ENCODE peak calls at places on chromosomes 6 and 20, in five cellular contexts. B, U, S, I and P are unnamed samples.

GRCh38 chr20:6483727-6484126 is 283.8 kb upstream of the BMP2 start:
- DNase-seq in U (no peak), B (no peak), S (no peak), I (no peak), P (no peak)

GRCh38 chr6:34304164-34304563 is 55.4 kb upstream of the SMIM29 start:
- DNase-seq in U (no peak), S (no peak), I (no peak), B (no peak), P (no peak)

GRCh38 chr6:98116513-98116912 is 717.9 kb upstream of the POU3F2 start:
- DNase-seq in I (no peak), B (no peak), U (no peak), S (no peak), P (no peak)

GRCh38 chr20:1500496-1500895 is 9.3 kb upstream of the SIRPB2 start:
- DNase-seq in S (no peak), B (no peak), U (no peak), I (peak; percentile 14), P (no peak)

GRCh38 chr20:37980876-37981275 is 52.4 kb downstream of the TTI1 start:
- DNase-seq in U (no peak), S (no peak), B (no peak), I (no peak), P (no peak)

GRCh38 chr6:137883400-137883888 is 16.4 kb downstream of the TNFAIP3 start:
- DNase-seq in U (peak; percentile 47), S (no peak), I (peak; percentile 65), B (no peak), P (peak; percentile 30)

GRCh38 chr20:7856756-7857155 is 83.5 kb downstream of the HAO1 start:
- DNase-seq in S (no peak), U (no peak), B (peak; percentile 50), I (peak; percentile 63), P (no peak)

GRCh38 chr6:47161176-47161687 is 119.1 kb upstream of the ADGRF1 start:
- DNase-seq in S (no peak), I (peak; percentile 57), U (no peak), B (peak; percentile 60), P (no peak)

GRCh38 chr20:8855315-8855714 is 213.6 kb upstream of the PLCB4 start:
- DNase-seq in S (no peak), B (no peak), I (peak; percentile 59), U (peak; percentile 43), P (peak; percentile 18)

GRCh38 chr20:62400021-62400420 is 7.1 kb downstream of the CABLES2 start:
- DNase-seq in B (no peak), S (no peak), U (no peak), I (no peak), P (no peak)

GRCh38 chr6:104623052-104623690 is 236.5 kb downstream of the HACE1 start:
- DNase-seq in I (peak; percentile 25), B (peak; percentile 11), S (no peak), U (no peak), P (no peak)

DNA sequence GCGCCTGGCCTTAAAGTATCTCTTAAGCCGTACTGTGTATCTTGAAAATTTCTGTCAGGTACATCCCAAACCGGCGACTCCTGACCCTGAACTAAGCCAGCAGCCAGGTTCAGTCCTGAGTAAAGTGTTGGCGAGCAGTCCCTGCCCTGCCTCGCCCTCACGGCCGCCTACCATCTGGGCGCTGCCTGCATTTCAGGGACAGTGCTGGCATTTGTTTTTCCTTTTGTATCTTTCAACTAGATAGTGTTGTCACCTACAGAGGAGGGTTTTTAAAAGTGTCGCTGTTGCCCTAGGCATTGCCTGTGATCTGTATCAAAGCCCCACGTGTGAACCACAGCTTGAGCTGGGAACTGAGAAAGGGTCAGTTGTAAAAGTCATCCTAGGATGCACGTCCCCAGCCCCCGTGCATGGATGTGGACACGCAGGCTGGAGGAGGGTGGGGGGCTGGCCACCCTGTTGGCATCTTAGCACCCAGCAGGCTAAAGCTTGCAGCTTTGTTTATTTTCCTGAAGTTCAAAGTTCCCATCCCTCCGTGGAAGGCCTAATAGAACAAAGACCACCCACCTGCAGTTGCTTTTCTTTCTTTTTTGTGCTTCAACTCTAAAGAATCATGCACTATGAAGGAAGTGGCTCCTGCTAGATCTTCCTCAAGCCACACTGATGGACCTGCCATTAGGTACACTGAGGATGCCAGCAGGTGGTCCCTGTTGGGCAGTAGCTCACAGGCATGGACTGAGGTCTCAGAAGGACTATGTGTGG is 136.8 kb downstream of the ZDHHC14 start:
- DNase-seq in I (no peak), B (no peak), S (no peak), U (no peak), P (no peak)
- H3K4me1 ChIP-seq in I (no peaks in the 10 kb centered on the region), B (peaks cover 28% of the 10 kb centered on the region), S (no peaks in the 10 kb centered on the region), U (peaks cover 4% of the 10 kb centered on the region), P (peaks cover 17% of the 10 kb centered on the region)

GRCh38 chr6:148445116-148445515 is 102.5 kb downstream of the SASH1 start:
- DNase-seq in B (no peak), I (no peak), S (no peak), U (no peak), P (no peak)
- H3K4me1 ChIP-seq in B (peaks cover 21% of the 10 kb centered on the region), I (peaks cover 5% of the 10 kb centered on the region), S (peaks cover 12% of the 10 kb centered on the region), U (peaks cover 20% of the 10 kb centered on the region), P (peaks cover 30% of the 10 kb centered on the region)

GRCh38 chr20:46698788-46699187 is 9.5 kb upstream of the TP53RK start:
- DNase-seq in B (no peak), S (no peak), I (no peak), U (no peak), P (no peak)

GRCh38 chr20:46700481-46700880 is 9.0 kb upstream of the SLC2A10 start:
- DNase-seq in S (no peak), I (no peak), B (no peak), U (no peak), P (no peak)

GRCh38 chr20:46701057-46701456 is 8.4 kb upstream of the SLC2A10 start:
- DNase-seq in I (no peak), B (no peak), U (no peak), S (no peak), P (no peak)

GRCh38 chr20:46701556-46701955 is 7.9 kb upstream of the SLC2A10 start:
- DNase-seq in S (no peak), I (no peak), U (no peak), B (no peak), P (no peak)

DNA sequence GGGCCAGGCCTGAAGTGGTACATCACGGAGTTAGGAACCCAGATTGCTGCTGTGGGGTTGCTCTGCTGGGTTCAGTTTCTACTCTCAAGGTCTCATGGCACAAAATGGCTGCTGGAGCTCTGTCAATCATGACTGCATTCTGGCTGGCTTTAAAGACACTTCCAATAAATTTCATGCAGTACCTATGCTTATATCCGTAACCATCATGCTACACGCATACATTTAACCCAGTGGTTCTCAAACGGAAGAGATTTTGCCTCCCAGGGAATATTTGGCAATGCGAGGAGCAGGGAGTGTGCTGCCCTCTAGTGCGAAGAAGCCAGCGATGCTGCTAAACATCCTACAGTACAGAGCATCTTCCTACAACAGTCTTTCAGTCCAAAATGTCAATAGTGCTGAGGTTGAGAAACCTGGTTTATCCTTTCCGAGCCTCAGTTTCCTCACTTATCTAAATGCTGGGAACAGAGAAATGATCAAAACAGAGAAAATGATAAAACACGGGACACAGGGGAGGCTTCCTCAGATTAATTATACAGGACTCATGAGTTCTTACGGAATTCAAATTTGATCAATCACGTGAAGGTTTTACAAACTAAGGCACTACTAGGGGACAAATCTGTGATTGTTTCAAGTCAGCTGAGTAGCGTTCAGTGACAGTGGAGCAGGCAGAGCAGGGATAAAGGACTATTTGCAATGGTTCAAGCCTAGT is 9.6 kb upstream of the SLC2A10 start:
- DNase-seq in B (peak; percentile 35), I (peak; percentile 72), U (no peak), S (no peak), P (no peak)
- H3K4me1 ChIP-seq in B (no peaks in the 10 kb centered on the region), I (peaks cover 10% of the 10 kb centered on the region), U (no peaks in the 10 kb centered on the region), S (no peaks in the 10 kb centered on the region), P (no peaks in the 10 kb centered on the region)

GRCh38 chr6:15401769-15402250 is 155.9 kb downstream of the JARID2 start:
- DNase-seq in U (no peak), B (peak; percentile 10), S (no peak), I (no peak), P (no peak)

GRCh38 chr6:15403094-15403493 is 157.2 kb downstream of the JARID2 start:
- DNase-seq in S (no peak), B (no peak), U (no peak), I (no peak), P (no peak)

GRCh38 chr6:15401120-15401519 is 155.3 kb downstream of the JARID2 start:
- DNase-seq in U (no peak), I (no peak), B (no peak), S (no peak), P (no peak)

GRCh38 chr6:15400572-15401004 is 154.7 kb downstream of the JARID2 start:
- DNase-seq in U (peak; percentile 85), I (peak; percentile 62), S (peak; percentile 66), B (peak; percentile 27), P (peak; percentile 78)

GRCh38 chr6:15402401-15403045 is 156.7 kb downstream of the JARID2 start:
- DNase-seq in I (no peak), B (no peak), S (no peak), U (no peak), P (no peak)
- H3K4me1 ChIP-seq in I (peaks cover 54% of the 10 kb centered on the region), B (peaks cover 40% of the 10 kb centered on the region), S (peaks cover 44% of the 10 kb centered on the region), U (peaks cover 63% of the 10 kb centered on the region), P (peaks cover 90% of the 10 kb centered on the region)

GRCh38 chr6:158837684-158838625 is 18.8 kb upstream of the EZR start:
- DNase-seq in B (no peak), S (no peak), I (peak; percentile 57), U (no peak), P (no peak)

GRCh38 chr6:158836625-158837311 is 17.6 kb upstream of the EZR start:
- DNase-seq in U (no peak), B (no peak), I (no peak), S (no peak), P (no peak)

GRCh38 chr6:158839796-158840195 is 20.6 kb upstream of the EZR start:
- DNase-seq in I (no peak), B (no peak), U (no peak), S (no peak), P (no peak)

GRCh38 chr6:158834675-158835385 is 15.7 kb upstream of the EZR start:
- DNase-seq in I (no peak), U (no peak), B (no peak), S (no peak), P (no peak)

DNA sequence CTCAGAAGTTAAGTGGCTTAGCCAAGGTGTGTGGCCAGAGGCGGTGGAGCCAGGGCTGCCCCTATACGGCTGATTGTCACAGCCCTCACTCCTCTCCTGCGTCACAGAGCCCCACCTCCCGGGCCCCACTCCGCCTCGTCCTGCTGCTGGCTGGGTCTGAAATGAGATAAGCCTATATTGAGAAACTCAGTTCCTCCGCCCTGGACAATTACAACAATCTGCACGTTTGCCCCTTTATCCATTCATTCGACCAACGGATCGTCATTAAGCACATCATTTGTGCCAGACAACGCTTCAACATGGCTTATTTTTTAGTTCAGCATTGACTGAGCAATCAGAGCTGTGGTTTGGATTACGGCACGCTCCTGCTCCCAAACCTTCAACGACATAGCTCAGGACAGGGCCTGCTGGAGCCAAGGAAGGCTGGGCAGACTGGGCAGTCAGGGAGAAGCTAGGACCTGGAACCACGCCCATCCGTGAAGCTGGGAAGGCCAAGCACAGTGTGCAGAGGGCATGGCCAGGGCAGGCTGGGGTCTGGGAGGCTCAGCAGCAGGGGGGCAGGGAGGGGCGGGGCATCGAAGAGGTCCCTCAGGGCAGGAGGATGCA is 16.6 kb upstream of the EZR start:
- DNase-seq in I (peak; percentile 86), B (no peak), S (peak; percentile 75), U (peak; percentile 85), P (peak; percentile 73)
- H3K4me1 ChIP-seq in I (peaks cover 14% of the 10 kb centered on the region), B (no peaks in the 10 kb centered on the region), S (peaks cover 6% of the 10 kb centered on the region), U (peaks cover 12% of the 10 kb centered on the region), P (peaks cover 16% of the 10 kb centered on the region)